ENCODE peak calls at places on chromosomes 13 and 19, in six cellular contexts. One of them, this sample, is unnamed.

GRCh38 chr19:8973501-8974091 is 36.6 kb downstream of the MUC16 start:
- DNase-seq in ovary: no peak
- DNase-seq in psoas muscle: no peak
- DNase-seq in heart left ventricle: no peak
- DNase-seq in mesendoderm: peak; percentile 40
- DNase-seq in A673: peak; percentile 42
- DNase-seq in this sample: peak; percentile 5

GRCh38 chr19:14434157-14434501 is 1.0 kb downstream of the PKN1 start:
- DNase-seq in ovary: no peak
- DNase-seq in psoas muscle: no peak
- DNase-seq in heart left ventricle: no peak
- DNase-seq in mesendoderm: no peak
- DNase-seq in A673: no peak
- DNase-seq in this sample: peak; percentile 12

GRCh38 chr13:108915095-108915633 is 285.8 kb downstream of the MYO16 start:
- DNase-seq in ovary: no peak
- DNase-seq in psoas muscle: no peak
- DNase-seq in heart left ventricle: no peak
- DNase-seq in mesendoderm: peak; percentile 37
- DNase-seq in A673: peak; percentile 66
- DNase-seq in this sample: peak; percentile 85

GRCh38 chr13:91667486-91667885 is 269.1 kb downstream of the GPC5 start:
- DNase-seq in ovary: no peak
- DNase-seq in psoas muscle: no peak
- DNase-seq in heart left ventricle: no peak
- DNase-seq in mesendoderm: no peak
- DNase-seq in A673: no peak
- DNase-seq in this sample: no peak

GRCh38 chr13:26050568-26051230 is 1.1 kb downstream of the SHISA2 start:
- DNase-seq in ovary: no peak
- DNase-seq in psoas muscle: peak; percentile 75
- DNase-seq in heart left ventricle: peak; percentile 11
- DNase-seq in mesendoderm: peak; percentile 70
- DNase-seq in A673: peak; percentile 28
- DNase-seq in this sample: peak; percentile 44

GRCh38 chr19:3275068-3275582 is 50.7 kb downstream of the CELF5 start:
- DNase-seq in ovary: no peak
- DNase-seq in psoas muscle: no peak
- DNase-seq in heart left ventricle: no peak
- DNase-seq in mesendoderm: peak; percentile 85
- DNase-seq in A673: peak; percentile 61
- DNase-seq in this sample: peak; percentile 14

GRCh38 chr19:47227347-47228167 is 3.4 kb downstream of the BBC3 start:
- DNase-seq in ovary: peak; percentile 88
- DNase-seq in psoas muscle: peak; percentile 94
- DNase-seq in heart left ventricle: peak; percentile 93
- DNase-seq in mesendoderm: peak; percentile 100
- DNase-seq in A673: peak; percentile 75
- DNase-seq in this sample: peak; percentile 94

GRCh38 chr13:20171364-20171763 is 10.5 kb upstream of the GJA3 start:
- DNase-seq in ovary: no peak
- DNase-seq in psoas muscle: no peak
- DNase-seq in heart left ventricle: no peak
- DNase-seq in mesendoderm: no peak
- DNase-seq in A673: no peak
- DNase-seq in this sample: no peak

GRCh38 chr13:23570931-23571330 is 719 bp downstream of the TNFRSF19 start:
- DNase-seq in ovary: no peak
- DNase-seq in psoas muscle: no peak
- DNase-seq in heart left ventricle: no peak
- DNase-seq in mesendoderm: no peak
- DNase-seq in A673: no peak
- DNase-seq in this sample: peak; percentile 9
- H3K4me3 ChIP-seq in ovary: no peak overlapping the region
- H3K4me3 ChIP-seq in psoas muscle: peak overlapping the region; percentile 36
- H3K4me3 ChIP-seq in heart left ventricle: peak overlapping the region; percentile 62
- H3K4me3 ChIP-seq in mesendoderm: no peak overlapping the region
- H3K4me3 ChIP-seq in A673: no peak overlapping the region
- H3K4me3 ChIP-seq in this sample: no peak overlapping the region

GRCh38 chr19:17871032-17871877 is 490 bp upstream of the SLC5A5 start:
- DNase-seq in ovary: no peak
- DNase-seq in psoas muscle: no peak
- DNase-seq in heart left ventricle: no peak
- DNase-seq in mesendoderm: no peak
- DNase-seq in A673: no peak
- DNase-seq in this sample: no peak
- H3K4me3 ChIP-seq in ovary: no peak overlapping the region
- H3K4me3 ChIP-seq in psoas muscle: no peak overlapping the region
- H3K4me3 ChIP-seq in heart left ventricle: no peak overlapping the region
- H3K4me3 ChIP-seq in mesendoderm: no peak overlapping the region
- H3K4me3 ChIP-seq in A673: no peak overlapping the region
- H3K4me3 ChIP-seq in this sample: no peak overlapping the region

DNA sequence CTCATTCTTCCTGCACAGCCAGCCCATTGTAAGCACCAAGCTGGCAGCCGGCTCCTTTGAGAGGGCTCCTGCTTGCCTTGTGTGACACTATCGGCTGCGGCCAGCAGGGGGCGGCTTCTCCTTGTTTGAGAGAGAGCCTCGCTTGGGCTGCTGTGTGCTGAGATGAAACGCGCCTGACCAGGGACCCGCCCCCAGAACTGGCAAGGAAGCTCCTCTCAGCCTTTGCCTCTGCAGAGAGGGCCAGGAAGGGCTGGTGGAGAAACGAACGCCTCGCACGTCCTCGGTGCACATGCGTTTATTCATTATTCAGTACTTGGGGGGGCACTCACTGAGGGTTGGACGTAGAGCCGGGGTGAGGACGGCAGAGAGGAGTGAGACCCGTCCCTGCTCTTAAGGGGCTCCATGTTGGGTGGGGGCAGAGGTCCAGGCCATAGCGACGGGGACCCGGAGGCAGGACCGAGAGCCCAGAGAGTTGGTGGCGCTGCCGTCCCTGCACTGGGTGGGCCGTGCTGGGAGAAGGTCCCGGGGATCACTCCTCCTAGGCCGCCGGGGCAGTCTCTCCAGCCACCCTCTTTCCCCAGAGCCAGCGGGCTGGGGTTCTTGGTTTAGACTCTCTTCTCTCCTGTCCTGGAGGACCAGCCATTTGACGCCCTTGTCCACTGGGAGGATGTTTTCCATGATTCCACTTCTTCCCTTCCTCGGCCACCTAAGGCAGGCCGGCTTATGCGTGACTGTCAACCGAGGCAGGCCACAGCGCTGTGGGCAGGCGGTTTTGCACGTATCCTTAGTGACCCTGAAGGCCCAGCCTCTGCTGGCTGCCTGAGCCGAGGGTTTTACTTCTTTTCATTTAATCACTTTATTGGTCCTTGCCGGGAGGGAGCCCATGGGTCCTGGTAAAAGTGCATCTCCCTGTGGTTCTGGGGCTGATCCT is 174.5 kb downstream of the KATNAL1 start:
- DNase-seq in ovary: peak; percentile 97
- DNase-seq in psoas muscle: peak; percentile 97
- DNase-seq in heart left ventricle: peak; percentile 94
- DNase-seq in mesendoderm: peak; percentile 97
- DNase-seq in A673: peak; percentile 98
- DNase-seq in this sample: peak; percentile 98
- H3K4me3 ChIP-seq in ovary: no peak overlapping the region
- H3K4me3 ChIP-seq in psoas muscle: peak overlapping the region; percentile 15
- H3K4me3 ChIP-seq in heart left ventricle: no peak overlapping the region
- H3K4me3 ChIP-seq in mesendoderm: no peak overlapping the region
- H3K4me3 ChIP-seq in A673: no peak overlapping the region
- H3K4me3 ChIP-seq in this sample: no peak overlapping the region

DNA sequence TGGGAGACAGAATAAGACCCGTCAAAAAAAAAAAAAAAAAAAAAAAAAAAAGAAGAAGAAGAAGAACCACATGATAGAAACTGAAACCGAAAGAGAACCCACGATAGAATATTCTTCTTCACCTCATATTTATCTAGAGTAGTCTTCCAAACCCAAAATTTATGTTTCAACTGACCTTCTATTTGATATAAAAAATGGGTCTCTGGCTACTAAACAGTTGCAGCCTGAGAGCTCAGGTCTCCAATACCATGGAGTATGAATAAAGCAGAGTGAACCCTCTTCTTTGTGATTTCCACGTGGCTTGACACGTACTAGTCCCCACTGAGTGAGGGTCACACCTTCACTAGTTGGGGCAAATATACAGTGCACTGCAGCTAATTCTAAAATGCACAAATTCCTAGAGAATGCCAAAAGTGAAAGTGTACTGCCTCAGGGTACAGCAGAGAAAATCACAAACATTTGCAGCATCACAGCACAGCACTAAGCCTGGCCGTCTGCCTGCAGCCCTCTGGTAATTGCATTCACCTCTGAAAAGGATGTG is 30.8 kb upstream of the RFC3 start:
- DNase-seq in ovary: no peak
- DNase-seq in psoas muscle: no peak
- DNase-seq in heart left ventricle: no peak
- DNase-seq in mesendoderm: no peak
- DNase-seq in A673: peak; percentile 7
- DNase-seq in this sample: peak; percentile 70
- H3K4me3 ChIP-seq in ovary: peak overlapping the region; percentile 24
- H3K4me3 ChIP-seq in psoas muscle: peak overlapping the region; percentile 52
- H3K4me3 ChIP-seq in heart left ventricle: peak overlapping the region; percentile 35
- H3K4me3 ChIP-seq in mesendoderm: no peak overlapping the region
- H3K4me3 ChIP-seq in A673: no peak overlapping the region
- H3K4me3 ChIP-seq in this sample: peak overlapping the region; percentile 79

DNA sequence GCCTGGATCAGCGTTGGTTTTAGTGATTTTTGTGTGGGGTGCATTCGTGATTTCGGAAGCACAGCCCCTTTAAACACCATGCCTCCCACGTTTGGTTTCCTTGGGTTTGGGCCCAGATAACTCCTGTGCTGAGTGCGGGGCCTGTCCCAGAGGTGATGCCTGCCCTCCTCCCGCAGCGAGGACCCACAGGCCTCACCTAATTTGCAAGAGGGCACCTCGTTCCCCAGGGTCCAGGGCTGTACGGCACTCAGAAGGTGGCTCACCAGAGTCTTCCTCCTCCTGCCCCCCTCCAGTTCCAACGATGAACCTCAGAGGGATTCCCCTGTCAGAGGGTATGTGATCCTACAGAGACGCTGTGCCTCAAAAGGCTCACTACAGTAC is 54.3 kb upstream of the SOX1 start:
- DNase-seq in ovary: no peak
- DNase-seq in psoas muscle: no peak
- DNase-seq in heart left ventricle: no peak
- DNase-seq in mesendoderm: no peak
- DNase-seq in A673: no peak
- DNase-seq in this sample: no peak
- H3K4me3 ChIP-seq in ovary: no peak overlapping the region
- H3K4me3 ChIP-seq in psoas muscle: no peak overlapping the region
- H3K4me3 ChIP-seq in heart left ventricle: no peak overlapping the region
- H3K4me3 ChIP-seq in mesendoderm: no peak overlapping the region
- H3K4me3 ChIP-seq in A673: no peak overlapping the region
- H3K4me3 ChIP-seq in this sample: no peak overlapping the region

DNA sequence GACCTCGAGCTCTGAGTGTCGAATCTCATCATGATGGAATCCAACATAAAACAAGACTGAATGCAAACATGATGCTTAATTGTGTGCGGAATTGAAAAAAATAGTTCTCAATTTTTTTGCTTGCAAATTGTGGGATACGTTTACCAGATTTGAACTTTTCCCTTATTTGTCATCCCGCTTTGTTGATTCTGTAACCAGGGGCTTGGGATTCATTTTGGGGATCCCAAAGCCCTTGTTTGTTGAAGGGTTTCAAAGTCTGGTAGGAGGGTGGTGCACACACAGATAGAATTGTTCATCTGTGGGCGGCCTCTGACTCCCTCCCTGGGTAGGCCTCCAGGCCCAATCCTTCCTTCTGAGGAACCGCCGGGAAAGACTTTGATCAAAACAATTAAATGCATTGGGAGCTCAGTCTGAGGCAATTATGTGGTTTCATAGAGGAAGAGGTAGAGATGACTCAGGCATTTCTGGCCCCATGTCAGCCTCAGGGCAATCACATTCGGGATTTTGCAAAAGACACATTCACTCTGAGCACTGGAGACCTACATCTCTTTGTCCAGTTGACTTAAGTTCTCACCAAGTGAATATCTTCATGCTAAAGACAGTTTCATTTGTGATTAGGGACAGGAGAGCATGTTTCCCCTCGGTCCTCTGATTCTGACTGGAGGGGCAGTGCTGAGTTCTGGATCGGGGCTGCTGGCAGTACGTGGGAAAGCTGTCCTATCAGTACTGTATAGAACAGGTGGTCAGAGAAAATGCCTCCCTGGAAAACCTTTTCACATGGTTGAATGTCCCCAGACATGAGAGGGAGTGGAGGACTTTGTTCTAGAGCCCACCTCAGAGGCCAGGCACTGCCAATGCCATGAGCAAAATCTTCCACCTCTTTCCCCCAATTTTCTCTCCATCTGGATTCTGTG is 27.8 kb upstream of the IGFL4 start:
- DNase-seq in ovary: no peak
- DNase-seq in psoas muscle: no peak
- DNase-seq in heart left ventricle: no peak
- DNase-seq in mesendoderm: no peak
- DNase-seq in A673: peak; percentile 61
- DNase-seq in this sample: peak; percentile 88
- H3K4me3 ChIP-seq in ovary: no peak overlapping the region
- H3K4me3 ChIP-seq in psoas muscle: no peak overlapping the region
- H3K4me3 ChIP-seq in heart left ventricle: no peak overlapping the region
- H3K4me3 ChIP-seq in mesendoderm: no peak overlapping the region
- H3K4me3 ChIP-seq in A673: no peak overlapping the region
- H3K4me3 ChIP-seq in this sample: no peak overlapping the region